ENCODE peak calls at places on chromosomes 6 and 20, in six cellular contexts. S, R, A, Q, X and Z are unnamed samples. For H3K4me1, the result is how much of the 10 kb centered on the place peaks cover.

GRCh38 chr6:39152247-39152646 is 37.3 kb upstream of the SAYSD1 start:
- DNase-seq in S (no peak), R (no peak), A (no peak), Q (no peak), X (no peak), Z (no peak)

GRCh38 chr6:43890197-43891062 is 120.4 kb downstream of the VEGFA start:
- DNase-seq in S (peak), R (no peak), A (no peak), Q (peak), X (no peak), Z (no peak)

GRCh38 chr6:116925088-116925794 is 48.2 kb downstream of the RFX6 start:
- DNase-seq in S (no peak), R (no peak), A (no peak), Q (no peak), X (no peak), Z (no peak)

GRCh38 chr6:23672737-23673136 is 453.3 kb upstream of the NRSN1 start:
- DNase-seq in S (no peak), R (no peak), A (no peak), Q (no peak), X (no peak), Z (no peak)

GRCh38 chr6:32164295-32164694 is at the start of gene EGFL8:
- DNase-seq in S (no peak), R (no peak), A (no peak), Q (no peak), X (no peak), Z (no peak)

GRCh38 chr20:21701171-21701876 is 4.1 kb upstream of the PAX1 start:
- DNase-seq in S (no peak), R (no peak), A (no peak), Q (no peak), X (no peak), Z (no peak)

GRCh38 chr6:113634352-113635163 is 222.6 kb upstream of the MARCKS start:
- DNase-seq in S (no peak), R (no peak), A (no peak), Q (no peak), X (no peak), Z (no peak)

GRCh38 chr6:156396068-156396771 is 381.0 kb upstream of the ARID1B start:
- DNase-seq in S (no peak), R (no peak), A (no peak), Q (no peak), X (no peak), Z (peak)

GRCh38 chr6:34462561-34462971 is 3.3 kb upstream of the PACSIN1 start:
- DNase-seq in S (peak), R (no peak), A (peak), Q (no peak), X (no peak), Z (no peak)

GRCh38 chr6:24478903-24479302 is 10.5 kb downstream of the GPLD1 start:
- DNase-seq in S (no peak), R (no peak), A (no peak), Q (no peak), X (no peak), Z (no peak)

GRCh38 chr6:47292944-47293343 is 16.8 kb downstream of the TNFRSF21 start:
- DNase-seq in S (no peak), R (peak), A (no peak), Q (no peak), X (no peak), Z (no peak)

GRCh38 chr20:4046926-4047325 is 31.6 kb upstream of the RNF24 start:
- DNase-seq in S (no peak), R (no peak), A (no peak), Q (no peak), X (no peak), Z (no peak)

GRCh38 chr6:18211338-18211737 is 53.0 kb downstream of the DEK start:
- DNase-seq in S (no peak), R (no peak), A (no peak), Q (peak), X (no peak), Z (no peak)

GRCh38 chr6:130955755-130956154 is 107.3 kb downstream of the EPB41L2 start:
- DNase-seq in S (no peak), R (no peak), A (no peak), Q (no peak), X (no peak), Z (no peak)

GRCh38 chr20:57654998-57655811 is 35.0 kb upstream of the ZBP1 start:
- DNase-seq in S (peak), R (no peak), A (peak), Q (no peak), X (no peak), Z (no peak)

GRCh38 chr6:144286503-144287393 is 1.6 kb downstream of the UTRN start:
- DNase-seq in S (peak), R (peak), A (peak), Q (no peak), X (peak), Z (peak)

GRCh38 chr20:25540273-25540672 is 45.1 kb downstream of the NINL start:
- DNase-seq in S (peak), R (no peak), A (no peak), Q (no peak), X (no peak), Z (no peak)

GRCh38 chr6:12653396-12653910 is 63.1 kb upstream of the PHACTR1 start:
- DNase-seq in S (no peak), R (no peak), A (no peak), Q (no peak), X (no peak), Z (no peak)

GRCh38 chr6:8006208-8006607 is 58.0 kb downstream of the BLOC1S5 start:
- DNase-seq in S (no peak), R (no peak), A (no peak), Q (no peak), X (no peak), Z (no peak)

GRCh38 chr6:135909737-135910387 is 58.4 kb downstream of the PDE7B start:
- DNase-seq in S (peak), R (no peak), A (peak), Q (peak), X (no peak), Z (peak)

GRCh38 chr20:62448038-62448437 is 20.7 kb upstream of the RBBP8NL start:
- DNase-seq in S (no peak), R (no peak), A (no peak), Q (no peak), X (no peak), Z (no peak)

GRCh38 chr6:161432546-161432945 is 158.7 kb upstream of the AGPAT4 start:
- DNase-seq in S (no peak), R (no peak), A (no peak), Q (no peak), X (no peak), Z (no peak)

GRCh38 chr20:30168025-30168799 is 1089.3 kb upstream of the DEFB115 start:
- DNase-seq in S (no peak), R (no peak), A (no peak), Q (peak), X (peak), Z (peak)

GRCh38 chr6:141290871-141291270 is 841.9 kb upstream of the GJE1 start:
- DNase-seq in S (no peak), R (no peak), A (no peak), Q (no peak), X (no peak), Z (no peak)

GRCh38 chr6:52517502-52518278 is 59.2 kb downstream of the TRAM2 start:
- DNase-seq in S (peak), R (peak), A (peak), Q (no peak), X (peak), Z (no peak)

GRCh38 chr6:37781788-37782187 is 37.7 kb upstream of the ZFAND3 start:
- DNase-seq in S (no peak), R (no peak), A (no peak), Q (no peak), X (no peak), Z (no peak)

GRCh38 chr6:116779569-116780164 is 14.1 kb upstream of the FAM162B start:
- DNase-seq in S (peak), R (peak), A (no peak), Q (no peak), X (no peak), Z (no peak)

GRCh38 chr6:27124252-27124657 is 123.2 kb upstream of the PRSS16 start:
- DNase-seq in S (no peak), R (no peak), A (no peak), Q (no peak), X (no peak), Z (no peak)
- H3K4me1 ChIP-seq in S (under half), R (under half), A (under half), Q (under half), X (under half), Z (under half)

DNA sequence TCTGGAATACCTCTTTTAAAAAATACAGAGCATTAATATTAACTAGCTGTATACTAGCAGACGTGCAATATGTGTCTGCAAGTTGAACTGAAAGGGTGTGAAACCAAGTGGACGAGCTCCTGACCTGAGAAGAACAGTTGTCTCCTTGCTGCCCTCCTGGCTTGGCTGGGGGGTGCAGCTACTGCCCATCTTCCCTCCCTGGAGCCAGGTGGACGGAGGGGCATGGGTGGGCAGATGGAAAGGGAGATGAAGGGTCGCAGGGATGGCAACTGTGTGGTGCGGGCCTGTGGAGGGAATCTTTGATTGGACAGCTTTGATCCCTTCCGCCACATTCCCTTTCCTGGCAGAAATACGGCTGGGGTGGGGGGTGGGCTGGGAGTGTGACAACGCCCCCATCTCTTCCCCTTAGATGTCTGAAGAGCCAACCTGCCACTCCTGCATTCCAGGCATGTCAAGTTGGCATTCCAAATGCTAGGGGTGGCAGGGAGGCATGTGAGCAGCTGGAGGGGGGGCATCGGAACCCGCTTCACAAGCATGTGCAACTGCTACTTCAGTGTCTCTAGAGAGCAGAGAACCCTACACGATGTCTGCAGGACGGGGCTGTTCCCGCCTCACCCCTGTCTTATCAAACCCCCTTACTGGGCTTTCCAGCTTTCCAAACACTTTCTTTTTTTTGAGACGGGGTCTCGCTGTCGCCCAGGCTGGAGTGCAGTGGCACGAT is 37.3 kb downstream of the SRSF3 start:
- DNase-seq in S (no peak), R (no peak), A (no peak), Q (no peak), X (no peak), Z (no peak)
- H3K4me1 ChIP-seq in S (under half), R (under half), A (under half), Q (under half), X (under half), Z (under half)

DNA sequence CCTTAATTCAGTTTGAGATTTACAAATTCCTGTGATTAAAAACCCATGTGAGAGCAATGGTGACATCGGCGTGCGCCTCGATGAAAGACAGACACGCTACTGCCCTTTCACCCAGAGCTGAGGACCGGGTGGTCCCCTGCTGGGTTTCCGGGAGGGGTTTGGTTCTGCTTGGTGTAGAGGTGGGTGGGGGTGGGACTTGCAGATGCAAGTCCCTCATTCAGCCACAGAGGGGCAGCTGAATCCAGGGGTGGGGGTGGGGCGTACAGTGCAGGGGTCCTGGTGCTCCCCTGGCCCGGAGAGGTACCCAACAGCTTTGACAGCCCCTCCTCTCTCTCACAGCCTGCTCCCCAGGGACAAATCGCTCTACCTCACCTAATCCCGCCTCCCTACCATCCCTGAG is 118.7 kb downstream of the JPH2 start:
- DNase-seq in S (no peak), R (no peak), A (no peak), Q (no peak), X (no peak), Z (no peak)
- H3K4me1 ChIP-seq in S (under half), R (under half), A (under half), Q (half or more), X (under half), Z (half or more)

GRCh38 chr20:8431538-8432434 is 299.7 kb downstream of the PLCB1 start:
- DNase-seq in S (peak), R (no peak), A (no peak), Q (no peak), X (peak), Z (no peak)
- H3K4me1 ChIP-seq in S (under half), R (under half), A (under half), Q (under half), X (under half), Z (under half)

DNA sequence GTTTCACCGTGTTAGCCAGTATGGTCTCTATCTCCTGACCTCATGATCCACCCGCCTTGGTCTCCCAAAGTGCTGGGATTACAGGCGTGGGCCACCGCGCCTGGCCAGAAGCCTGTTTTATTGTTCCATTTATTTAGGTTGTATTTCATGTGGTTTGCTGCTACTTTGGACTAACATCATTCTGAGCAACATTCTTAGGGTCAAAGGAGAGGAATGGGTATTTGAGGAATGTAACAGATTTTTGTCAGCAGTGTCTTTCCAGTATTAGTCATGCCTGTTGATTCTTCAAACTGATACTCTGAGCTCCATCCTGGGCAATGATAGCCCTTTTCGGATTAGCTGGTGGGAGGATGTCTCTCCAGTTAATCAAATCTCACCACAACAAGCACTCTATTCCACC is 213.0 kb upstream of the CITED2 start:
- DNase-seq in S (peak), R (no peak), A (no peak), Q (no peak), X (no peak), Z (no peak)
- H3K4me1 ChIP-seq in S (under half), R (under half), A (under half), Q (under half), X (under half), Z (under half)

DNA sequence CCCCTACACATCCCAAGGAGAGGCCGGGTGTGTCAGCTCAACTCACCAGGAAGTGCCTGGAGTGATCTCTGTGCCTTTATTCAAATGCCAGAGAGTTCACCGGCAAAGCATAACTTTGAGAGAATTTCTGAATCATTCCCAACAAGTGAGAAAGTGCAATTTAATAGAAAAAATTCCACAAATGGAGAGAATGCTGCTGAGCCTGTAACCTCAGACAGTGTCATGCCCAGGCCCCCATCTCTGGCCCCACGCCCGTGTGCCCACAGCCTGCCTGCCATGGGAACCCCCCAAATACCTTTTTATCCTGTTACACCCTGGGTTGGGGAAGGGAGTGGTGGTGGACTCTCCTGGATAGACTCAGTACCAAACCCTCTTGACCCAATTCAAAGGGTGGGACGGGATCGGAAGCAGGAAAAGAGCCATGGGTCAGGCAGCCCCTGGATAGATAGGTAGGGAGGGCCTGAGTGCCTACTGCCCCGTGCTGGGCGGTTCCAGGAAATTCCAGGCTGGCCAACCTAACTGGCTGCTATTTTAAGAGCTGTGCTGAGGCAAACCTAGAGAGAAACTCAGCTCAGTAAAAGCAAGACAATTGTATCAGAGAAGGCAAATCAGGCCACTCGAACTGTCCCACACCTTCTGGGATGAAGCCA is 179.0 kb upstream of the FOXA2 start:
- DNase-seq in S (peak), R (no peak), A (peak), Q (no peak), X (peak), Z (no peak)
- H3K4me1 ChIP-seq in S (under half), R (under half), A (under half), Q (under half), X (under half), Z (under half)

GRCh38 chr6:88565409-88565811 is 398.0 kb downstream of the RNGTT start:
- DNase-seq in S (peak), R (no peak), A (no peak), Q (no peak), X (no peak), Z (no peak)
- H3K4me1 ChIP-seq in S (under half), R (under half), A (under half), Q (under half), X (under half), Z (under half)

GRCh38 chr6:9634776-9635175 is 780.1 kb downstream of the TFAP2A start:
- DNase-seq in S (no peak), R (no peak), A (no peak), Q (no peak), X (no peak), Z (no peak)

GRCh38 chr6:9628819-9629218 is 786.1 kb downstream of the TFAP2A start:
- DNase-seq in S (no peak), R (no peak), A (no peak), Q (no peak), X (no peak), Z (no peak)

GRCh38 chr6:9632026-9632425 is 782.8 kb downstream of the TFAP2A start:
- DNase-seq in S (no peak), R (no peak), A (no peak), Q (no peak), X (no peak), Z (no peak)
- H3K4me1 ChIP-seq in S (under half), R (under half), A (under half), Q (under half), X (under half), Z (under half)

DNA sequence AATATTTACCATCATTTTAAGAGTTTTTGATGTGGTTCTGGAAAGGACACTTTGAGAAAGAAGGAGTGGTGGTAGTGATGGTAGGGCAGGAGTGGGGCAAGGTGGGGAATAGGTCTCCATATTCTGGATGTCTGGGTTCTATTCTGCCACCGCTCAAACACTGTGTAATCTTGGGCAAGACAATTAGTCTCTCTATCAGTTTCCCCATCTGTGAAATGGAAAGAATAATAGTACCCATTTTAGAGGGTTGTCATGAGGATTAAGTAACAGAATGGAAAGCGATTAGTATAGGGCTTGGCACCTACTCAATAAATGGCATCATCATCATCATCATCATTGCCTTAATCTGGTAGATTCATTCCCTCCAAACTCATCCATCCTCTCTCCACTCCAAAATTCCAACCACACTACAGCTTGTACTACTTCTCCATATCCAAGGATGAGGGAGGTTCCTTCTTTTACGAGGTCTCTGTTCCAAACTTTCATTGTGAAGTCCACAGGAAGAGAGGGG is 982 bp upstream of the GGT7 start:
- DNase-seq in S (no peak), R (no peak), A (no peak), Q (no peak), X (no peak), Z (no peak)
- H3K4me1 ChIP-seq in S (under half), R (under half), A (under half), Q (half or more), X (under half), Z (half or more)

GRCh38 chr6:16136086-16136485 is 7.2 kb downstream of the MYLIP start:
- DNase-seq in S (no peak), R (no peak), A (no peak), Q (peak), X (no peak), Z (peak)

GRCh38 chr6:16135078-16135477 is 6.2 kb downstream of the MYLIP start:
- DNase-seq in S (peak), R (no peak), A (no peak), Q (no peak), X (no peak), Z (no peak)

GRCh38 chr6:16139541-16139940 is 10.7 kb downstream of the MYLIP start:
- DNase-seq in S (no peak), R (no peak), A (no peak), Q (no peak), X (no peak), Z (no peak)

GRCh38 chr6:16136536-16137450 is 7.9 kb downstream of the MYLIP start:
- DNase-seq in S (no peak), R (no peak), A (peak), Q (peak), X (no peak), Z (peak)

DNA sequence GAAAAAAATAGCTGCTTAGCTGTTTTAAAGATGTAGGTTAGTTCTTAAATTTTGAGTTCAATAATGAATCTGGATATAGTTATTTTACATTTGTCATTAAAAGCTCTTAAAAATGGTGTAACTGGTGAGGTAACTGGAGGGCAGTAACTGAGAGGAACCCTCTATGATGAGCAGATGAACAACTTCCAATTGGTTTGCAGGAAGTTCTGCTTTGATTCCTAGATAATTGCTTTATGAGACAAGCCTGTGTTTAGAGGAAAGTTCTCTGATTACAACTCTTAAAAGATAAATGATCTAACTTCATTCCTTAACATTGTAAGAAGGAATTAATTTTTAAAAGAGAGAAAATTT is 8.5 kb downstream of the MYLIP start:
- DNase-seq in S (no peak), R (no peak), A (no peak), Q (no peak), X (no peak), Z (no peak)
- H3K4me1 ChIP-seq in S (under half), R (under half), A (half or more), Q (half or more), X (under half), Z (half or more)